ENCODE peak calls at places on chromosomes 4 and X, in five cellular contexts. D is WTC11; C is CD8-positive, alpha-beta T cell; A is dorsolateral prefrontal cortex; O is suprapubic skin. X is an unnamed sample.

GRCh38 chr4:88729146-88729755 is 31.6 kb upstream of the NAP1L5 start:
- DNase-seq in D (no peak), C (no peak), A (no peak), O (no peak), X (no peak)

GRCh38 chr4:52659016-52659721 is at the start of gene USP46:
- DNase-seq in D (peak), C (peak), A (peak), O (peak), X (peak)

GRCh38 chr4:15811703-15812325 is 33.7 kb downstream of the CD38 start:
- DNase-seq in D (no peak), C (no peak), A (no peak), O (no peak), X (no peak)

GRCh38 chrX:96684339-96685204 is at the start of gene DIAPH2:
- DNase-seq in D (peak), C (peak), A (peak), O (peak), X (peak)

GRCh38 chrX:129823523-129823922 is 20.2 kb downstream of the ZDHHC9 start:
- DNase-seq in D (no peak), C (no peak), A (no peak), O (no peak), X (no peak)

GRCh38 chrX:7614616-7615015 is 228.4 kb upstream of the VCX start:
- DNase-seq in D (no peak), C (no peak), A (no peak), O (no peak), X (no peak)

GRCh38 chr4:6124386-6125102 is 75.8 kb downstream of the JAKMIP1 start:
- DNase-seq in D (no peak), C (no peak), A (no peak), O (peak), X (no peak)

GRCh38 chr4:107721436-107722090 is 1.5 kb upstream of the PAPSS1 start:
- DNase-seq in D (peak), C (peak), A (no peak), O (no peak), X (no peak)

GRCh38 chr4:10891866-10892265 is 207.3 kb upstream of the CLNK start:
- DNase-seq in D (no peak), C (no peak), A (no peak), O (no peak), X (no peak)

DNA sequence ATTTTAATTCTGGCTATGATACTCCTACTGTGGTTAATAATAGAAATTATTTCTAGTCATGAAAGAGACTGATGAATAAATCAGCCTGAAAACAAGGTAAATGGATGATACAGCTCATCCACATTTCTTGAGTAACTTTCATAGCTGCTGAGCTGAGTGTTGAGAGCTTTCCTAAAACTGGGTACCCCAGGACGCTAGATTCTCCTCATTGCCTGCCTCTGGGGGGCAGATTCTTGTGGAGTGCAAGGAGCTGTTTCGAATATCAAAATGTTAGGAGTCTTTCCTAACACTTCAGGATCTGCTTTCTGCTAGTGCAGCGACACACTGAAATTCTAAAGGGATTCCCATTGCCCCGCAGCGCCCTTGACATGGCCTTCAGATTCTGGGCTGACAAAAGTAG is 2.1 kb downstream of the MND1 start:
- DNase-seq in D (no peak), C (no peak), A (no peak), O (no peak), X (no peak)
- TF ChIP-seq CTCF in D (no peak), C (no peak), A (no peak), O (no peak), X (no peak)

GRCh38 chr4:16914208-16914607 is 15.8 kb upstream of the LDB2 start:
- DNase-seq in D (peak), C (no peak), A (no peak), O (no peak), X (no peak)
- TF ChIP-seq CTCF in D (no peak), C (no peak), A (peak), O (no peak), X (no peak)

DNA sequence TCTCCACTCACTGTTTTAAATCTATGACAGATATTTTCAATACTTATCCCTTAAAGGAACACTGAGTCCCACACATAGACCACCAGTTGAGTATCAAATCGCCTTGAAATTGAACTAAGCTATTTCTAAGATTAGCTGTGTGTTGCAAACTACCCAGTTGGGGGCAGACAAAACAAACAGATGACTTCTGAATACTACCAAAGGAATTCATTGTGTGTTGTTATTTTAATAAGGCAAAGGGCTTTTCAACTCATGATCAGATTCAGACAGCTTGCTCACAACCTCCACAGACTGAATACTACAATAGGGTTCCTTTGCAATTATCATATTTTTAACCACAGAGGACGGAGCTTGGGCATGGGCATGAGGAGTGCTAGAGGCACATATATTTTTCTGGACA is 283.0 kb upstream of the GPC4 start:
- DNase-seq in D (no peak), C (no peak), A (no peak), O (no peak), X (no peak)
- TF ChIP-seq CTCF in D (no peak), C (no peak), A (peak), O (no peak), X (peak)

DNA sequence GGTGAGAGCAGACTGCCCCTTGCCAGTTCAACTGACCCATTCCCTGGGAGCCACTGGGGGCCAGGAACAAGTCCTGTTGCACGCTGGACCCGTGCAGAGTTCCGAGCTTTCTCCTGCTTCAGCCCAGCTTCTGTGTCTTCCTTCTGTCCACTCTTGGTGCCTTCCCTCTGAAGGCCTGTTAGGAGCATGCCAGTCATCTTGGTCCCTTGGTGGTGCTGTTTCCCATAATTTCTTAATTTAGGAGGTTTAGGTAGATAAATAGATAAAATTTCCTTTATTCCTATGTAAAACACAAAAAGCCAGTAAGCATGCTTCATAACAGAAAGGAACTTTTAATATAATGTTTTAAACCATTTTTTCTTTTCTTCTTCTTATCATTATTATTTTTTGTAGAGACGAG is 672.7 kb downstream of the CCSER1 start:
- DNase-seq in D (no peak), C (no peak), A (no peak), O (no peak), X (no peak)
- TF ChIP-seq CTCF in D (no peak), C (no peak), A (no peak), O (no peak), X (no peak)

GRCh38 chr4:83010522-83011318 is at the start of gene LIN54:
- DNase-seq in D (peak), C (peak), A (peak), O (peak), X (peak)
- TF ChIP-seq CTCF in D (no peak), C (no peak), A (no peak), O (no peak), X (no peak)

DNA sequence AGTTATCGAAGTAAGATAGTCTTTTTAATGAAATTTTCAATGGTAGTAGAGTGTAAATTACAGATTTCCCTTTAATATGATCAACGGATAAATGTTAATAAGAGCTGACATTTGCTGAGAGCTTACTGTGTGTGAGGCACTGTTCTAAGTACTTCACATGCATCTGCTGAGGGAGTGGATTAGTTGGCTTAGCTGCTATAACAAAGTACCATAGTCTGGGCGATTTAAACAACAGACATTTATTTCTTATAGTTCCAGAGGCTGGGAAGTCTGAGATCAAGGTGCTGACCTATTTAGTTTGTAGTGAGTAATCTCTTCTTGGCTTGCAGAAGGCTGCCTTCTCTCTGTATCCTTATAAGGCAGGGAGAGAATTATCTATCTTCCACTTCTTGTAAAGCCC is 174.3 kb downstream of the CEP135 start:
- DNase-seq in D (no peak), C (no peak), A (no peak), O (no peak), X (no peak)
- TF ChIP-seq CTCF in D (no peak), C (no peak), A (no peak), O (no peak), X (no peak)

DNA sequence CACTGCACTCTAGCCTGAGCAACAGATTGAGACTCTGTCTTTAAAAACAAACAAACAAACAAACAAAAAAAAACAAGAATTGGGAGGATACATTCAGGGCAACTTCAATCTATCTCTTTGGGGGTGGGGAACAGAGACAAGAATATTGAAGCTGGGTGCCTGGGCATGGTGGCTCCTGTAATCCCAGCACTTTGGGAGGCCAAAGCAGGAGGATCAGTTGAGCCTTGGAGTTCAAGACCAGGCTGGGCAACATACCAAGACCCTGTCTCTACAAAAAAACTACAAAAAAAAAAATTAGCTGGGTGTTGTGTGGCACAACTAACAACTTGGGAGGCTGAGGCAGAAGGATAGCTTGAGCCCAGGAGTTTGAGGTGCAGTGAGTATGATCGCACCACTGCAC is 1.2 kb downstream of the LETM1 start:
- DNase-seq in D (no peak), C (no peak), A (no peak), O (no peak), X (no peak)
- TF ChIP-seq CTCF in D (no peak), C (no peak), A (no peak), O (no peak), X (no peak)

DNA sequence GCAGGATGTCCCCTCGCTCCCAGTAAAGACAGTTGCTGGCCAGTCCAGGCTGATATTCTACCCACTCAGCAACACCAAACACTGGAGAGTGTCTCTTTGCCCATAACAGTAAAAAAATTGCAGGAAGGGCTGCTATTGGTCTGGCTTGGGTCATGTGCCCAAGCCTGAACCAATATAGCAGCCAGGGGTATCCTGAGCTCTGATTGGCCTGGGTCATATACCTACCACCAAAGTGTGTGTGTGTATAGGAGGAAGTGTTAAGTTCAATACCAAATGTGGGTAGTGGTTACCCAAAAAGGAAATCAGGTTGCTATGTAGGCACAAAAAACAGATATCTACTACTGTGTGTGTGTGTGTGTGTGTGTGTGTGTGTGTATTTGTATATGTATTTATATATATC is 373.2 kb downstream of the BCOR start:
- DNase-seq in D (no peak), C (no peak), A (no peak), O (no peak), X (no peak)
- TF ChIP-seq CTCF in D (no peak), C (no peak), A (no peak), O (no peak), X (no peak)

DNA sequence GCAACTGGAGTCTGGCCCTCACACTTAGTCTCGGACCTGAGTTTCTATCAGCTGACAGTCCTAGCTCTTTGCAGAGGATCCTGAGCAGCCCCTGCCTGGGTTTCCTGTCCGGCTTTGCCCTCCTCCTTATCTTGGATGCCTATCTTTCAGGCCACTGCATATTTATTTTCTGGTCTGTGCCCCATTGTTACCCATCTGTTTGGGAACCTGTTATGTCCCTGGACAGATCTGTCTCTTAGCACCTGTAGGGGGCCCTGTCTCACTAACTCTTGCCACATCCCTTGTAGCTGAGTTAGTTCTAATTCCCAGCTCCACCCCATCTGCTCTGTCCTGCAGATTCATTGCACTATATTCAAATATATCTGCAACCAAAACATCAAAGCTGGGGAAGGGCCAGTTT is 514.9 kb upstream of the LCORL start:
- DNase-seq in D (peak), C (no peak), A (no peak), O (no peak), X (no peak)
- TF ChIP-seq CTCF in D (peak), C (no peak), A (no peak), O (no peak), X (no peak)

GRCh38 chr4:96166806-96167205 is 326.9 kb downstream of the PDHA2 start:
- DNase-seq in D (no peak), C (no peak), A (no peak), O (no peak), X (no peak)

GRCh38 chr4:96175871-96176270 is 336.0 kb downstream of the PDHA2 start:
- DNase-seq in D (no peak), C (no peak), A (no peak), O (no peak), X (no peak)

GRCh38 chr4:96164814-96165351 is 325.0 kb downstream of the PDHA2 start:
- DNase-seq in D (no peak), C (no peak), A (no peak), O (no peak), X (no peak)

GRCh38 chr4:96170198-96170597 is 330.3 kb downstream of the PDHA2 start:
- DNase-seq in D (peak), C (no peak), A (no peak), O (no peak), X (no peak)
- TF ChIP-seq CTCF in D (peak), C (no peak), A (no peak), O (no peak), X (no peak)